ENCODE peak calls at places on chromosomes 13 and 19, in five cellular contexts. Y is stimulated activated CD8-positive, alpha-beta memory T cell treated with anti-CD3 and anti-CD28 coated beads, Interleukin-4, amount 100 ng/mL, for 48 hours; O is activated T-cell treated with anti-CD3 and anti-CD28 coated beads, Interleukin-2, amount 50 U/mL, for 72 hours; K is A172; X is effector CD4-positive, alpha-beta T cell. L is an unnamed sample.

GRCh38 chr19:36572593-36573019 is 486 bp downstream of the ZNF529 start:
- DNase-seq in X (no peak), Y (no peak), O (no peak), K (no peak), L (no peak)

GRCh38 chr19:1221141-1221903 is 15.7 kb downstream of the STK11 start:
- DNase-seq in Y (no peak), K (peak; percentile 51), O (no peak), X (no peak), L (no peak)

GRCh38 chr13:110028838-110029621 is 242.6 kb upstream of the IRS2 start:
- DNase-seq in Y (no peak), O (no peak), X (no peak), K (no peak), L (no peak)

GRCh38 chr19:54084410-54084809 is 3.2 kb upstream of the TARM1 start:
- DNase-seq in Y (no peak), K (no peak), O (no peak), X (no peak), L (no peak)

GRCh38 chr13:25232937-25233515 is 54.3 kb downstream of the MTMR6 start:
- DNase-seq in K (peak; percentile 31), Y (no peak), X (no peak), O (no peak), L (no peak)

GRCh38 chr13:75704194-75704941 is 68.2 kb downstream of the LMO7 start:
- DNase-seq in K (peak; percentile 22), O (no peak), X (no peak), Y (no peak), L (peak; percentile 65)

GRCh38 chr13:42048323-42048624 is 174 bp upstream of the DGKH start:
- DNase-seq in Y (no peak), O (no peak), X (no peak), K (no peak), L (no peak)

GRCh38 chr13:44840131-44840530 is 149.1 kb downstream of the NUFIP1 start:
- DNase-seq in Y (no peak), K (no peak), O (no peak), X (no peak), L (no peak)

GRCh38 chr19:18518639-18519038 is 3.2 kb downstream of the ELL start:
- DNase-seq in K (no peak), O (no peak), Y (no peak), X (no peak), L (no peak)

GRCh38 chr13:109833940-109834339 is 47.6 kb upstream of the IRS2 start:
- DNase-seq in K (no peak), X (no peak), O (no peak), Y (no peak), L (no peak)